ENCODE peak calls at places on chromosomes 12 and 14, in six cellular contexts. H is effector memory CD4-positive, alpha-beta T cell; K is tibial nerve; G is A549; T is psoas muscle; P is neural progenitor cell. O is an unnamed sample. For H3K4me1 and H3K9me3, the result is how much of the 10 kb centered on the place peaks cover.

GRCh38 chr14:65019944-65020566 is 33.4 kb downstream of the FNTB start:
- DNase-seq in G (peak), T (no peak), H (no peak), K (peak), P (peak), O (no peak)

GRCh38 chr12:123923927-123924326 is 48.7 kb downstream of the CCDC92 start:
- DNase-seq in K (no peak), T (no peak), H (no peak), P (no peak), G (no peak), O (no peak)

GRCh38 chr12:64826234-64826633 is 1.8 kb downstream of the TBC1D30 start:
- DNase-seq in H (no peak), T (peak), P (peak), G (no peak), K (peak), O (peak)

GRCh38 chr12:95633049-95633545 is 81.8 kb upstream of the USP44 start:
- DNase-seq in T (peak), P (no peak), G (peak), K (no peak), H (no peak), O (no peak)

GRCh38 chr14:23573384-23573783 is 5.2 kb downstream of the JPH4 start:
- DNase-seq in T (no peak), H (no peak), P (no peak), G (no peak), K (no peak), O (no peak)

GRCh38 chr12:69329669-69330428 is 18.3 kb upstream of the LYZ start:
- DNase-seq in P (no peak), H (no peak), G (peak), K (no peak), T (no peak), O (no peak)

GRCh38 chr14:83491091-83491490 is 1957.4 kb upstream of the SEL1L start:
- DNase-seq in G (no peak), T (no peak), H (no peak), K (no peak), P (peak), O (no peak)

GRCh38 chr14:68623307-68623706 is 169.6 kb downstream of the ZFP36L1 start:
- DNase-seq in P (no peak), T (no peak), G (no peak), H (no peak), K (no peak), O (no peak)

GRCh38 chr14:61774861-61775260 is 12.6 kb downstream of the SNAPC1 start:
- DNase-seq in H (no peak), T (no peak), K (no peak), P (no peak), G (no peak), O (no peak)

GRCh38 chr12:75724913-75725312 is 213.5 kb upstream of the KRR1 start:
- DNase-seq in H (no peak), G (peak), T (no peak), P (no peak), K (peak), O (no peak)

GRCh38 chr12:115023279-115023678 is 339.3 kb upstream of the TBX3 start:
- DNase-seq in P (no peak), G (no peak), T (no peak), H (no peak), K (no peak), O (no peak)

DNA sequence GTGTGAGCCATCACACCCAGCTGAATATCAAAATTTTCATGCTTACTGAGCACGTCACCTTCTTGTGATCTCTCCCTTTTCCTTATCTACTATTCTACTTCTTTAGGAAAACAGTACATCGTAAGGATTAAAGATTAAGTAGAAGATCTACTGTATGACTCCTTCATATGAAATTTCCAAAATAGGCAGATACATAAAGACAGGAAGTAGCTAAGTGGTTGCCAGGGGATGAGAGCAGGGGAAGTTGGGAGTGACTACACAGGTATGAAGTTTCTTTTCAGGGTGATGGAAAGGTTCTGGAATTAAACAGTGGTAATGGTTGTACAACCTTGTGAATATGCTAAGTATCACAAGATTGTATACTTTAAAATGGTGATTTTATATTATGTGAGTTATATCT is 36.5 kb upstream of the CERS5 start:
- DNase-seq in G (no peak), P (no peak), H (no peak), K (no peak), T (no peak), O (no peak)
- H3K4me1 ChIP-seq in G (under half), P (under half), H (under half), K (under half), T (under half), O (under half)

GRCh38 chr14:76810953-76811400 is 1.7 kb downstream of the ANGEL1 start:
- DNase-seq in K (peak), T (no peak), H (no peak), P (peak), G (peak), O (peak)

GRCh38 chr14:76812093-76812421 is 625 bp downstream of the ANGEL1 start:
- DNase-seq in P (peak), H (no peak), T (no peak), K (no peak), G (no peak), O (peak)

GRCh38 chr14:76810525-76810924 is 2.2 kb downstream of the ANGEL1 start:
- DNase-seq in P (no peak), G (no peak), H (no peak), K (no peak), T (no peak), O (no peak)

GRCh38 chr14:76812422-76813383 is at the start of gene ANGEL1:
- DNase-seq in K (peak), H (peak), G (peak), T (peak), P (peak), O (peak)

GRCh38 chr14:76811561-76811960 is 1.1 kb downstream of the ANGEL1 start:
- DNase-seq in T (no peak), G (no peak), K (no peak), P (peak), H (no peak), O (no peak)
- H3K27ac ChIP-seq in T (peak), G (peak), K (peak), P (no peak), H (peak), O (peak)

GRCh38 chr12:14471497-14471896 is 96.2 kb downstream of the PLBD1 start:
- DNase-seq in G (no peak), K (no peak), P (no peak), H (no peak), T (no peak), O (no peak)
- H3K9me3 ChIP-seq in G (under half), K (under half), P (under half), H (under half), T (under half), O (half or more)

DNA sequence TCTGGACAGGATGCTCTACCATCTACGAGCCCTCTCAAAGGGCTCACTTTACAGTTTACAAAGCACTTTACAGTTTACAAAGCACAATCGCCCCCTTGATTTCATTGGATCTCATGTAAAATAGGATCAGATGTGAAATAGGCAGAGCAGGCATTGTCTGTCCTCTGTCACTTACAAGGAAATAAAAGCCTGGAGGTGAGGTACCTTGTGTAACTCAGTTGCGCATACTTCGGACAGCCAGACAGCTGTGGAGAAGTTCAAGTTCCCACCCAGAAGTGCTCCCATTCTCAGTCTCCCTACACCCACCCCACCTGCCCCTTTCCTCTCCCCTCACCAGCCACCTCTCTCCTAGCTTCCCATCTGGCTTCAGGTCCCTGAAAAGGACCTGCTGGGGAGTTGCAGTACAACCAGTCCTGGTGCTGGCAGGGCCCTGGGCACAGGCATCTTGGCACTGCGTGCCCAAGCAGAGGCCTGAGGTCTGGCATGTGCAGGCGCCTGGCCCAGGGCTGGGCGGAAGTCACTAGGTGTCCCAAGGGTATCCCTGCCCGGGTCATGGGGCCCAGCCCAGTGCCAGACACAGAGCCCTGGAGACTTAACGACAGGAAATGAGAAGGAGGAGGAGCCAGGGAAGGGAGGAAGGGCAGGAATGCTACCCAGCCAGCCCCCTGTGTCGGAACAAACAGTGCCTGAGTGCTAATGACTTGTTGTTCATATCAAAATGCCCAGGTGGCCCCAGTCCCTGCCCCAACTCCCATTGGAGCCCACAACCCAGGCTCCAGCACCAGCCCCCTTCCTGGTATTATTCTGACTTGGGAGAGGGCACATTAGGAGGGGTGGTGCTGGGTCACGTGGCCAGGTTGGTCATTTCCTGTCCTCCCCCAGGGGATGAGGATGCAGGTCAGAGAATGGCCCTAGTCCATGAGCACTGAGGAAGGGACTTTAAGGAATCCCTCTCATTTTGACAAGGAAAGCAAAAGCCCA is 5.4 kb downstream of the RAPGEF3 start:
- DNase-seq in P (no peak), H (no peak), K (no peak), T (peak), G (no peak), O (no peak)
- H3K4me1 ChIP-seq in P (under half), H (under half), K (under half), T (under half), G (under half), O (under half)

DNA sequence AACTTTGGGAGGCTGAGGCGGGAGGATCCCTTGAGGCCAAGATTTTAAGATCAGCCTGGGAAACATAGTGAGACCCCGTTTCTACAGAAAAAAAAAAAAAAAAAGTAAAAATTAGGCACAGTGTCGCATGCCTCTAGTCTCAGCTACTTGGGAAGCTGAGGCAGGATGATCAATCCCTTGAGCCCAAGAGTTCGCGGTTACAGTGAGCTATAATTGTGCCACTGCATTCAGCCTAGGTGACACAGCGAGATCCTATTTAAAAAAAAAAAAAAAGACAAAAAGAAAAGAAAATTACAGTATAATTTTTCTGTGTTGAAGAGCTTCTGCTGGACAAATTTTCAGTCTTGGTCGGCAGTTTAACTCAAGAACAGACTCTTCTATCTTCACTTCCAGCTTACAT is 133.9 kb upstream of the FGD4 start:
- DNase-seq in T (no peak), G (no peak), P (no peak), H (no peak), K (no peak), O (no peak)
- H3K27ac ChIP-seq in T (no peak), G (no peak), P (no peak), H (no peak), K (no peak), O (no peak)

DNA sequence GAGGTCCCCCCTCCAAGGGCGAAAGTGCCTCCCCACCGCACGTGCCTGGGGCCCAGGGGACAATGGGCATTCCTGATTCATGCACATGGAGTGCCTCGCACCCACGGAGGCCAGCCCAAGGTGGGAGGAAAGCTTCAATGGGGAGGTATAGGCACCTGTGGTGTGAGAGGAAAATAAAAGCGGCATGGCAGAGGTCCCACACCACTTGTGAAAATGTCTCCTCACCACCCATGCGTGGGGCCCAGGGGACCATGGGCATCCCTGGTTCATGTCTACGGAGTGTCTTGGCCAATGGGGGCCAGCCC is 384.7 kb downstream of the ALG10 start:
- DNase-seq in T (peak), K (no peak), G (no peak), H (no peak), P (no peak), O (no peak)
- H3K9me3 ChIP-seq in T (under half), K (under half), G (under half), H (under half), P (under half), O (under half)

GRCh38 chr14:22358726-22359125 is 230.3 kb downstream of the DAD1 start:
- DNase-seq in P (no peak), G (no peak), T (no peak), H (no peak), K (no peak), O (no peak)
- H3K4me1 ChIP-seq in P (under half), G (under half), T (under half), H (under half), K (under half), O (under half)

DNA sequence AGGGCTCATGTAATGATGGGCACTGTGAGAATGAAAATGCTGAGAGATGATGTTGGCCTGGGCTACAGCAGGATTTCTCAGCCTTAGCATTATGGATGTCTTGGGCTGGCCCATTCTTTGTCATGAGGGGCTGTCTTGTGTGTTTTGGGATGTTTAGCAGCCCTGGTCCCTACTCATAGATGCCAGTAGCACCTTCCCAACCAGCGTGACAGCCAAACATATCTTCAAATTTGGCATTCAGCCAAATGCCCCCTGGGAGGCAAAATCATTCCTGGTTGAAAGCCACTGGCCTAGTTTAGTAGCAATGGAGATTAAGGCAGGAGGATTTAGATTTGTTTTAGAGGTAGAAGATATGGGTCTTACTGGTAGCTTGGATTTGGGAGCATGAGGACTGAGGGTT is 26.6 kb downstream of the UBE3B start:
- DNase-seq in G (no peak), T (no peak), P (no peak), H (no peak), K (no peak), O (no peak)
- H3K27ac ChIP-seq in G (no peak), T (no peak), P (no peak), H (no peak), K (no peak), O (no peak)

O was measured in CD4-positive, CD25-positive, alpha-beta regulatory T cell.